ENCODE peak calls at places on chromosome 21, in nine cellular contexts. One of them, this sample, is unnamed.

GRCh38 chr21:44858291-44858690 is 15.2 kb downstream of the PTTG1IP start:
- DNase-seq in tibial nerve: no peak
- DNase-seq in body of pancreas: no peak
- DNase-seq in hepatocyte: no peak
- DNase-seq in heart right ventricle: no peak
- DNase-seq in SK-N-SH: no peak
- DNase-seq in pancreas: no peak
- DNase-seq in ovary: no peak
- DNase-seq in neural progenitor cell: no peak
- DNase-seq in this sample: no peak

GRCh38 chr21:33685613-33686197 is 43.4 kb downstream of the ITSN1 start:
- DNase-seq in heart right ventricle: no peak
- DNase-seq in hepatocyte: no peak
- DNase-seq in neural progenitor cell: no peak
- DNase-seq in body of pancreas: no peak
- DNase-seq in ovary: no peak
- DNase-seq in SK-N-SH: no peak
- DNase-seq in pancreas: no peak
- DNase-seq in tibial nerve: no peak
- DNase-seq in this sample: peak

GRCh38 chr21:45709696-45710268 is 66.3 kb downstream of the PCBP3 start:
- DNase-seq in SK-N-SH: no peak
- DNase-seq in pancreas: no peak
- DNase-seq in body of pancreas: no peak
- DNase-seq in heart right ventricle: no peak
- DNase-seq in neural progenitor cell: no peak
- DNase-seq in ovary: no peak
- DNase-seq in tibial nerve: no peak
- DNase-seq in hepatocyte: no peak
- DNase-seq in this sample: no peak

GRCh38 chr21:31945576-31945975 is 72.8 kb downstream of the HUNK start:
- DNase-seq in hepatocyte: peak
- DNase-seq in ovary: no peak
- DNase-seq in SK-N-SH: no peak
- DNase-seq in body of pancreas: no peak
- DNase-seq in neural progenitor cell: no peak
- DNase-seq in tibial nerve: no peak
- DNase-seq in heart right ventricle: no peak
- DNase-seq in pancreas: no peak
- DNase-seq in this sample: no peak

GRCh38 chr21:46066843-46067331 is 31.0 kb upstream of the COL6A2 start:
- DNase-seq in hepatocyte: no peak
- DNase-seq in heart right ventricle: peak
- DNase-seq in neural progenitor cell: peak
- DNase-seq in ovary: peak
- DNase-seq in tibial nerve: no peak
- DNase-seq in body of pancreas: no peak
- DNase-seq in pancreas: no peak
- DNase-seq in SK-N-SH: no peak
- DNase-seq in this sample: no peak

GRCh38 chr21:45554477-45555175 is 12.4 kb upstream of the SLC19A1 start:
- DNase-seq in neural progenitor cell: peak
- DNase-seq in SK-N-SH: peak
- DNase-seq in body of pancreas: peak
- DNase-seq in tibial nerve: peak
- DNase-seq in hepatocyte: peak
- DNase-seq in heart right ventricle: peak
- DNase-seq in pancreas: peak
- DNase-seq in ovary: peak
- DNase-seq in this sample: peak

GRCh38 chr21:45283019-45283610 is 4.6 kb downstream of the POFUT2 start:
- DNase-seq in ovary: peak
- DNase-seq in pancreas: peak
- DNase-seq in SK-N-SH: no peak
- DNase-seq in heart right ventricle: no peak
- DNase-seq in hepatocyte: no peak
- DNase-seq in neural progenitor cell: no peak
- DNase-seq in tibial nerve: no peak
- DNase-seq in body of pancreas: no peak
- DNase-seq in this sample: no peak

GRCh38 chr21:34270406-34270805 is 93.4 kb upstream of the KCNE2 start:
- DNase-seq in ovary: no peak
- DNase-seq in tibial nerve: no peak
- DNase-seq in neural progenitor cell: no peak
- DNase-seq in SK-N-SH: no peak
- DNase-seq in body of pancreas: no peak
- DNase-seq in pancreas: no peak
- DNase-seq in heart right ventricle: no peak
- DNase-seq in hepatocyte: peak
- DNase-seq in this sample: no peak

GRCh38 chr21:34034369-34035014 is 38.9 kb upstream of the MRPS6 start:
- DNase-seq in pancreas: no peak
- DNase-seq in tibial nerve: no peak
- DNase-seq in hepatocyte: no peak
- DNase-seq in heart right ventricle: no peak
- DNase-seq in neural progenitor cell: peak
- DNase-seq in SK-N-SH: no peak
- DNase-seq in body of pancreas: no peak
- DNase-seq in ovary: no peak
- DNase-seq in this sample: no peak

GRCh38 chr21:33266784-33267135 is 593 bp downstream of the IL10RB start:
- DNase-seq in pancreas: no peak
- DNase-seq in hepatocyte: no peak
- DNase-seq in SK-N-SH: peak
- DNase-seq in neural progenitor cell: no peak
- DNase-seq in body of pancreas: no peak
- DNase-seq in ovary: no peak
- DNase-seq in tibial nerve: no peak
- DNase-seq in heart right ventricle: no peak
- DNase-seq in this sample: no peak

GRCh38 chr21:44901391-44902074 is 19.2 kb downstream of the ITGB2 start:
- DNase-seq in tibial nerve: no peak
- DNase-seq in neural progenitor cell: no peak
- DNase-seq in hepatocyte: no peak
- DNase-seq in ovary: no peak
- DNase-seq in SK-N-SH: no peak
- DNase-seq in pancreas: peak
- DNase-seq in heart right ventricle: no peak
- DNase-seq in body of pancreas: no peak
- DNase-seq in this sample: no peak

GRCh38 chr21:46594276-46594675 is 10.6 kb downstream of the S100B start:
- DNase-seq in tibial nerve: no peak
- DNase-seq in heart right ventricle: no peak
- DNase-seq in ovary: no peak
- DNase-seq in neural progenitor cell: no peak
- DNase-seq in body of pancreas: no peak
- DNase-seq in hepatocyte: no peak
- DNase-seq in SK-N-SH: no peak
- DNase-seq in pancreas: no peak
- DNase-seq in this sample: no peak

GRCh38 chr21:16069713-16070112 is 339.9 kb downstream of the USP25 start:
- DNase-seq in heart right ventricle: no peak
- DNase-seq in SK-N-SH: no peak
- DNase-seq in pancreas: no peak
- DNase-seq in neural progenitor cell: no peak
- DNase-seq in ovary: no peak
- DNase-seq in hepatocyte: no peak
- DNase-seq in tibial nerve: no peak
- DNase-seq in body of pancreas: no peak
- DNase-seq in this sample: peak

DNA sequence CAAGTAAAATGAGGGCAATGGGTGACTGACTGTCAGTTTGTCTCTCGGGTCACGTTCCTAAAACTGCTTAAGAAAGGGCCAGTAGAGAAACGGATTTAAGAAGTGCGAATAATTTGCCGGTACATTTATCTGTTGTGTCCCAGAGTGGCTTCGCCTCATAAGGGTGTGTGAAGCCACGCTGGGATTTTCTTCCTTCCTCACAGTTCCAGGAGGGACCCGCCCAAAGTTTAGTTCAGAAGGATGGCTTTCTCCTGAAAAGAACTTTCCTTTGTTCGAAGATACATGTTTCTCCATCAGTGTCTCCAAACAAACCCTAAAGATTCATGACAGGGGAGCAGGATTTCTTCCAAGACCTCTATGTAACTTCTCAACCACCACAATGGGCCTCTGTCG is 49.8 kb downstream of the ADAMTS1 start:
- DNase-seq in tibial nerve: no peak
- DNase-seq in heart right ventricle: no peak
- DNase-seq in pancreas: no peak
- DNase-seq in ovary: no peak
- DNase-seq in body of pancreas: no peak
- DNase-seq in hepatocyte: no peak
- DNase-seq in neural progenitor cell: no peak
- DNase-seq in SK-N-SH: no peak
- DNase-seq in this sample: no peak
- H3K27ac ChIP-seq in tibial nerve: peak
- H3K27ac ChIP-seq in heart right ventricle: peak
- H3K27ac ChIP-seq in pancreas: no peak
- H3K27ac ChIP-seq in ovary: peak
- H3K27ac ChIP-seq in body of pancreas: no peak
- H3K27ac ChIP-seq in hepatocyte: peak
- H3K27ac ChIP-seq in neural progenitor cell: no peak
- H3K27ac ChIP-seq in SK-N-SH: no peak
- H3K27ac ChIP-seq in this sample: peak

GRCh38 chr21:39527664-39528381 is 76.1 kb downstream of the SH3BGR start:
- DNase-seq in body of pancreas: peak
- DNase-seq in ovary: no peak
- DNase-seq in neural progenitor cell: peak
- DNase-seq in tibial nerve: no peak
- DNase-seq in pancreas: peak
- DNase-seq in hepatocyte: peak
- DNase-seq in SK-N-SH: no peak
- DNase-seq in heart right ventricle: no peak
- DNase-seq in this sample: no peak

GRCh38 chr21:39529026-39529425 is 77.3 kb downstream of the SH3BGR start:
- DNase-seq in heart right ventricle: no peak
- DNase-seq in tibial nerve: no peak
- DNase-seq in pancreas: no peak
- DNase-seq in SK-N-SH: no peak
- DNase-seq in neural progenitor cell: peak
- DNase-seq in body of pancreas: no peak
- DNase-seq in ovary: no peak
- DNase-seq in hepatocyte: peak
- DNase-seq in this sample: no peak

GRCh38 chr21:39535646-39536437 is 76.9 kb upstream of the B3GALT5 start:
- DNase-seq in ovary: no peak
- DNase-seq in neural progenitor cell: no peak
- DNase-seq in SK-N-SH: no peak
- DNase-seq in hepatocyte: no peak
- DNase-seq in body of pancreas: peak
- DNase-seq in heart right ventricle: no peak
- DNase-seq in pancreas: no peak
- DNase-seq in tibial nerve: no peak
- DNase-seq in this sample: no peak

GRCh38 chr21:39533545-39534226 is 79.1 kb upstream of the B3GALT5 start:
- DNase-seq in neural progenitor cell: no peak
- DNase-seq in heart right ventricle: no peak
- DNase-seq in ovary: no peak
- DNase-seq in tibial nerve: no peak
- DNase-seq in SK-N-SH: no peak
- DNase-seq in hepatocyte: no peak
- DNase-seq in pancreas: no peak
- DNase-seq in body of pancreas: no peak
- DNase-seq in this sample: no peak

GRCh38 chr21:39531777-39532333 is 80.1 kb downstream of the SH3BGR start:
- DNase-seq in pancreas: no peak
- DNase-seq in neural progenitor cell: no peak
- DNase-seq in body of pancreas: no peak
- DNase-seq in hepatocyte: no peak
- DNase-seq in tibial nerve: no peak
- DNase-seq in ovary: no peak
- DNase-seq in heart right ventricle: no peak
- DNase-seq in SK-N-SH: no peak
- DNase-seq in this sample: peak
- TF ChIP-seq CTCF in pancreas: no peak
- TF ChIP-seq CTCF in neural progenitor cell: no peak
- TF ChIP-seq CTCF in body of pancreas: no peak
- TF ChIP-seq CTCF in hepatocyte: no peak
- TF ChIP-seq CTCF in tibial nerve: no peak
- TF ChIP-seq CTCF in ovary: no peak
- TF ChIP-seq CTCF in heart right ventricle: no peak
- TF ChIP-seq CTCF in SK-N-SH: no peak
- TF ChIP-seq CTCF in this sample: no peak

DNA sequence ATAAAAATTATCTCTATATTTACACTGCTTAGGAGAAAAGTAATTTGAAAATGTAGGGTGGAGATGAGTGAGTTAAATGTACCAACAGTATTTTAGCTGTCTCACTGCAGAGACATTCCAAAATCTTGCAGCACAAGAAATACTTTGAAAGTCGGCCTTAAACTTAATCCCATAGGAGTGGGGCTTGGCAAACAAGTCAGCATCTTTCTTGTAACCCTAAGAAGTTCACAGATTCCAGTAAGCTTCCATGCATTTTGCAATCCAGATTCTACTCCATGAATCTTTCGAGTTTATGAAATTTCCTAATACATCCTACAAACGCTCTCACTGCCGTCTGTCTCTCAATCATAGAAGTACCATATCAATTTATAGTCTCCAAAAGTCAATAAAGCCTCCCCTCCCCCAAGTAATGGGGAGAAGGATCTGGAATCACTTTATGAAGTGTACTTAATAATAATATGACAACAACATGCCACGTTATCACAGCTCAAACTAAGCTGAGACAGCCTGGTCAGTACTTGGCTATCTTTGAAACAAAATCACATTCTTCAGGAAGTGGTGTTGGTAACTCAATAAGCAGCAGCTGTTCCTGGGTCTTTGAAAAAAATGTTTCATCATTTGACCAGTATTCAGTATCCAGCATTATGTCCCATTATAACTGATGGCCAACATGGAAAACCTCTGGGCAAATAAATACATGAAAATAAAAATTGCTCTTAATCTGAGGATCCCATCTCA is 317.4 kb upstream of the RUNX1 start:
- DNase-seq in neural progenitor cell: no peak
- DNase-seq in SK-N-SH: no peak
- DNase-seq in hepatocyte: peak
- DNase-seq in tibial nerve: peak
- DNase-seq in body of pancreas: peak
- DNase-seq in ovary: peak
- DNase-seq in heart right ventricle: no peak
- DNase-seq in pancreas: no peak
- DNase-seq in this sample: no peak
- H3K27ac ChIP-seq in neural progenitor cell: no peak
- H3K27ac ChIP-seq in SK-N-SH: no peak
- H3K27ac ChIP-seq in hepatocyte: peak
- H3K27ac ChIP-seq in tibial nerve: peak
- H3K27ac ChIP-seq in body of pancreas: no peak
- H3K27ac ChIP-seq in ovary: no peak
- H3K27ac ChIP-seq in heart right ventricle: peak
- H3K27ac ChIP-seq in pancreas: no peak
- H3K27ac ChIP-seq in this sample: no peak

DNA sequence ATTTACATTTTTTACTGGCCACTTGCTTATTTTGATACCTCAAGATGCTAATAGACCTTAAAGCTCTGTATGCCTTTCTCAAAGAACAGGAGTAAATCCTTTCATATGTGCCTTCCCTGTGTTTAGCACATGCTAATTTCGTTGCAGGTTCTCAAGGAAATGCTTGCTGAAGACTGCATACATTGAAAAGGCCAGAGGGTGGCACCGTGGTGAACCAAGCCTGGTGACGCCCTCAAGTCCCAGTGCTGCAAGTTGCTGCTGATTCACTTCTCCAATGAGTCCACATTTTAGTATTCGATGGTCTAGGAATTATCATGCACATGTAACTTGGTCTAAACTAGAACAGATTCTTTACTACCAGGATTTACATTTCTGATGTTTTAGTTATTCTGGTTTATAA is 94.1 kb downstream of the CLDN17 start:
- DNase-seq in pancreas: peak
- DNase-seq in body of pancreas: no peak
- DNase-seq in hepatocyte: peak
- DNase-seq in neural progenitor cell: peak
- DNase-seq in SK-N-SH: no peak
- DNase-seq in ovary: no peak
- DNase-seq in tibial nerve: no peak
- DNase-seq in heart right ventricle: no peak
- DNase-seq in this sample: peak
- TF ChIP-seq CTCF in pancreas: no peak
- TF ChIP-seq CTCF in body of pancreas: no peak
- TF ChIP-seq CTCF in hepatocyte: peak
- TF ChIP-seq CTCF in neural progenitor cell: peak
- TF ChIP-seq CTCF in SK-N-SH: peak
- TF ChIP-seq CTCF in ovary: no peak
- TF ChIP-seq CTCF in tibial nerve: no peak
- TF ChIP-seq CTCF in heart right ventricle: no peak
- TF ChIP-seq CTCF in this sample: peak